ENCODE peak calls at places on chromosomes 7 and 10, in nine cellular contexts. V, R, N, G, Z, E, K, W and X are unnamed samples.

GRCh38 chr7:159096736-159097581 is 47.7 kb downstream of the VIPR2 start:
- DNase-seq in Z (no peak), N (no peak), V (no peak), K (no peak), E (no peak), R (no peak), G (no peak), W (no peak), X (no peak)

GRCh38 chr10:119233123-119233820 is 25.9 kb downstream of the GRK5 start:
- DNase-seq in E (peak; percentile 28), R (no peak), Z (no peak), K (no peak), W (no peak), G (no peak), N (no peak), V (no peak), X (no peak)

GRCh38 chr10:71138126-71138860 is 74.1 kb upstream of the UNC5B start:
- DNase-seq in E (no peak), K (no peak), Z (no peak), V (no peak), N (no peak), W (no peak), R (no peak), G (no peak), X (no peak)

GRCh38 chr10:120098242-120098930 is 205.9 kb downstream of the SEC23IP start:
- DNase-seq in N (no peak), V (no peak), G (no peak), W (peak; percentile 12), K (peak; percentile 39), R (no peak), Z (no peak), E (no peak), X (no peak)

GRCh38 chr10:101993836-101994235 is 62.1 kb downstream of the ARMH3 start:
- DNase-seq in G (no peak), Z (no peak), W (no peak), E (no peak), N (no peak), R (no peak), V (no peak), K (no peak), X (no peak)

GRCh38 chr7:44581426-44581906 is 565 bp downstream of the TMED4 start:
- DNase-seq in N (peak; percentile 43), Z (no peak), V (peak; percentile 72), G (no peak), W (peak; percentile 25), K (no peak), E (peak; percentile 41), R (no peak), X (peak; percentile 72)

GRCh38 chr7:1920886-1921285 is 250.8 kb downstream of the ELFN1 start:
- DNase-seq in G (no peak), E (no peak), Z (no peak), V (no peak), W (no peak), K (no peak), N (no peak), R (no peak), X (no peak)

GRCh38 chr7:30200591-30200990 is 65.8 kb downstream of the MTURN start:
- DNase-seq in E (no peak), Z (no peak), W (no peak), K (no peak), G (no peak), R (no peak), V (no peak), N (no peak), X (no peak)

GRCh38 chr7:115911466-115911865 is 119.1 kb downstream of the TFEC start:
- DNase-seq in E (no peak), Z (no peak), V (peak; percentile 36), K (no peak), R (no peak), G (no peak), W (no peak), N (no peak), X (no peak)

GRCh38 chr7:139153832-139154231 is 44.3 kb upstream of the ZC3HAV1 start:
- DNase-seq in R (no peak), K (no peak), N (no peak), V (no peak), Z (no peak), G (no peak), W (no peak), E (peak; percentile 15), X (no peak)

GRCh38 chr10:114471906-114472873 is 67.9 kb upstream of the AFAP1L2 start:
- DNase-seq in Z (no peak), N (peak; percentile 25), W (peak; percentile 56), G (no peak), R (peak; percentile 59), E (no peak), V (no peak), K (no peak), X (no peak)

GRCh38 chr7:36180121-36180520 is 27.1 kb downstream of the EEPD1 start:
- DNase-seq in K (peak; percentile 60), Z (no peak), V (no peak), W (no peak), R (no peak), N (no peak), E (peak; percentile 25), G (no peak), X (no peak)

GRCh38 chr10:123166618-123167017 is 12.4 kb downstream of the BUB3 start:
- DNase-seq in G (no peak), R (no peak), W (no peak), N (no peak), V (no peak), Z (no peak), E (no peak), K (no peak), X (no peak)

GRCh38 chr7:75992083-75992755 is 2.2 kb downstream of the TMEM120A start:
- DNase-seq in R (no peak), K (peak; percentile 19), V (no peak), G (no peak), E (no peak), W (no peak), Z (no peak), N (no peak), X (no peak)

GRCh38 chr7:8418627-8419245 is 14.7 kb upstream of the NXPH1 start:
- DNase-seq in G (peak; percentile 86), R (peak; percentile 70), E (peak; percentile 73), N (peak; percentile 87), K (peak; percentile 60), V (peak; percentile 66), Z (peak; percentile 57), W (peak; percentile 90), X (peak; percentile 65)

GRCh38 chr7:604038-604883 is 84.6 kb upstream of the PDGFA start:
- DNase-seq in E (peak; percentile 18), Z (no peak), K (no peak), N (no peak), G (no peak), W (no peak), R (no peak), V (no peak), X (no peak)

GRCh38 chr7:73766556-73767229 is 3.4 kb downstream of the CLDN3 start:
- DNase-seq in E (no peak), G (peak; percentile 6), N (no peak), K (no peak), R (no peak), V (peak; percentile 80), W (no peak), Z (no peak), X (no peak)
- H3K27ac ChIP-seq in E (no peak overlapping the region), G (no peak overlapping the region), N (no peak overlapping the region), K (no peak overlapping the region), R (no peak overlapping the region), V (peak overlapping the region; percentile 68), W (no peak overlapping the region), Z (no peak overlapping the region), X (no peak overlapping the region)

GRCh38 chr7:156610130-156610529 is 30.4 kb upstream of the RNF32 start:
- DNase-seq in R (no peak), Z (no peak), K (no peak), N (no peak), V (no peak), G (no peak), E (no peak), W (no peak), X (no peak)
- TF ChIP-seq EZH2phosphoT487 in R (no peak), Z (no peak), K (no peak), N (no peak), V (no peak), G (no peak), E (no peak), W (no peak), X (no peak)

DNA sequence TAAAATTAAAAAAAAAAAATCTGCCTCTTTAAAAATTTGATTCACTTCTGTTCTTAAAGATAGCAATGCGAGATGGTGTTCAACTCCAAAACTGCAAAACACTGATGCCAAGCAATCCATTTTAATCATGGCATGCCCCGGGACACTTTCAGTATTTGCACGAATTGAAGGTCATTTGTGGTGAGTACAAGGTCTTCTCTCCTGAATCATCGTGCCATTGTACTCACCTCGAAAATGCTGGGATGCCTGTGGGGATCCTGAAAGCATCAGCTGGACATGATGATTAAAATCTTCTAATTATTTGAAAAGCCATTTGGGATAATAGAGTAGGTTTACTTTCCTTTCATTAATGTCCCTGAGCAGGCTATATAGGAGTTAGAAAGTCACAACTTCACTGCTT is 125.1 kb upstream of the NRP1 start:
- DNase-seq in R (peak; percentile 34), Z (no peak), V (no peak), W (no peak), G (no peak), E (peak; percentile 78), N (no peak), K (no peak), X (no peak)
- H3K4me3 ChIP-seq in R (no peak overlapping the region), Z (no peak overlapping the region), V (no peak overlapping the region), W (no peak overlapping the region), G (no peak overlapping the region), E (peak overlapping the region; percentile 12), N (no peak overlapping the region), K (no peak overlapping the region), X (no peak overlapping the region)

GRCh38 chr10:124993728-124994451 is 52.0 kb downstream of the ZRANB1 start:
- DNase-seq in G (no peak), W (no peak), Z (no peak), E (no peak), N (no peak), K (no peak), V (no peak), R (no peak), X (no peak)

GRCh38 chr10:124990671-124991625 is 49.0 kb downstream of the ZRANB1 start:
- DNase-seq in V (no peak), G (no peak), K (no peak), E (no peak), N (no peak), Z (no peak), R (no peak), W (no peak), X (no peak)

GRCh38 chr10:124992462-124993344 is 50.8 kb downstream of the ZRANB1 start:
- DNase-seq in K (peak; percentile 59), W (peak; percentile 83), V (peak; percentile 36), G (peak; percentile 70), E (peak; percentile 80), Z (peak; percentile 43), R (peak; percentile 68), N (peak; percentile 70), X (peak; percentile 65)

GRCh38 chr10:124993345-124993708 is 51.4 kb downstream of the ZRANB1 start:
- DNase-seq in N (no peak), E (no peak), R (no peak), K (no peak), W (no peak), G (no peak), Z (no peak), V (no peak), X (no peak)

DNA sequence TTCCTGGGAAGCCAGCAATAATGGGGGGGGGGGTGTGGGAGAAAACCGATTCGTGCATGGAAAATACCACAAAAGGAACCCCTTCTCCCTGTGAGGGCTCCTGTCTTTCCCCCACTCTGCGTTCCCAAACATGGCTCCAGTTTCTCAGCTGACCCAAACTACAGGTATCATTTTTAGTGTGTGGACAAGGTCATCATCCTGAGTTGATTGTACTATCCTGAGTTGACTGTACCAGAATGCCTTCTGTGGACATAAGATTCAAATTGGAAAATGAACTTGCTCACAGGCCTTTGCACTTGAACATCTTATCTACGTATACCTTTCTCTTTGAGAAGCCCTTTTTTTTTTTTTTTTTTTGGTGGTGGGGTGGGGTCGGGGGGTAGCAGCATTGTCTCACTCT is 49.9 kb downstream of the ZRANB1 start:
- DNase-seq in N (no peak), W (no peak), K (no peak), G (no peak), R (no peak), V (no peak), Z (no peak), E (no peak), X (no peak)
- H3K27ac ChIP-seq in N (no peak overlapping the region), W (peak overlapping the region; percentile 45), K (no peak overlapping the region), G (no peak overlapping the region), R (no peak overlapping the region), V (no peak overlapping the region), Z (no peak overlapping the region), E (peak overlapping the region; percentile 14), X (no peak overlapping the region)